ENCODE peak calls at places on chromosomes 16 and 17, in five cellular contexts. One of them, this sample, is unnamed.

GRCh38 chr16:10918294-10919002 is 23.8 kb downstream of the DEXI start:
- DNase-seq in effector CD4-positive, alpha-beta T cell: peak
- DNase-seq in stimulated activated CD4-positive, alpha-beta T cell treated with anti-CD3 and anti-CD28 coated beads, Interleukin-1b, Interleukin-23, amount 100 ng/mL, for 1 hour: peak
- DNase-seq in mucosa of descending colon: peak
- DNase-seq in EL: peak
- DNase-seq in this sample: peak

GRCh38 chr16:4261557-4262172 is 11.2 kb downstream of the TFAP4 start:
- DNase-seq in effector CD4-positive, alpha-beta T cell: no peak
- DNase-seq in stimulated activated CD4-positive, alpha-beta T cell treated with anti-CD3 and anti-CD28 coated beads, Interleukin-1b, Interleukin-23, amount 100 ng/mL, for 1 hour: peak
- DNase-seq in mucosa of descending colon: peak
- DNase-seq in EL: no peak
- DNase-seq in this sample: peak

GRCh38 chr17:32187276-32187675 is 45.0 kb downstream of the RHOT1 start:
- DNase-seq in effector CD4-positive, alpha-beta T cell: no peak
- DNase-seq in stimulated activated CD4-positive, alpha-beta T cell treated with anti-CD3 and anti-CD28 coated beads, Interleukin-1b, Interleukin-23, amount 100 ng/mL, for 1 hour: no peak
- DNase-seq in mucosa of descending colon: no peak
- DNase-seq in EL: no peak
- DNase-seq in this sample: no peak

GRCh38 chr16:78993342-78993741 is 607.2 kb downstream of the MAF start:
- DNase-seq in effector CD4-positive, alpha-beta T cell: no peak
- DNase-seq in stimulated activated CD4-positive, alpha-beta T cell treated with anti-CD3 and anti-CD28 coated beads, Interleukin-1b, Interleukin-23, amount 100 ng/mL, for 1 hour: no peak
- DNase-seq in mucosa of descending colon: no peak
- DNase-seq in EL: no peak
- DNase-seq in this sample: no peak

GRCh38 chr17:40473573-40474365 is 27.7 kb downstream of the TNS4 start:
- DNase-seq in effector CD4-positive, alpha-beta T cell: no peak
- DNase-seq in stimulated activated CD4-positive, alpha-beta T cell treated with anti-CD3 and anti-CD28 coated beads, Interleukin-1b, Interleukin-23, amount 100 ng/mL, for 1 hour: no peak
- DNase-seq in mucosa of descending colon: peak
- DNase-seq in EL: no peak
- DNase-seq in this sample: no peak

GRCh38 chr17:82239926-82240505 is 11.2 kb downstream of the SLC16A3 start:
- DNase-seq in effector CD4-positive, alpha-beta T cell: no peak
- DNase-seq in stimulated activated CD4-positive, alpha-beta T cell treated with anti-CD3 and anti-CD28 coated beads, Interleukin-1b, Interleukin-23, amount 100 ng/mL, for 1 hour: no peak
- DNase-seq in mucosa of descending colon: peak
- DNase-seq in EL: no peak
- DNase-seq in this sample: no peak

GRCh38 chr17:62704381-62704971 is 77.0 kb downstream of the MRC2 start:
- DNase-seq in effector CD4-positive, alpha-beta T cell: no peak
- DNase-seq in stimulated activated CD4-positive, alpha-beta T cell treated with anti-CD3 and anti-CD28 coated beads, Interleukin-1b, Interleukin-23, amount 100 ng/mL, for 1 hour: no peak
- DNase-seq in mucosa of descending colon: peak
- DNase-seq in EL: peak
- DNase-seq in this sample: peak

GRCh38 chr17:3740611-3741073 is 16.9 kb downstream of the HASPIN start:
- DNase-seq in effector CD4-positive, alpha-beta T cell: no peak
- DNase-seq in stimulated activated CD4-positive, alpha-beta T cell treated with anti-CD3 and anti-CD28 coated beads, Interleukin-1b, Interleukin-23, amount 100 ng/mL, for 1 hour: no peak
- DNase-seq in mucosa of descending colon: no peak
- DNase-seq in EL: no peak
- DNase-seq in this sample: no peak

GRCh38 chr16:71360378-71360777 is 1.9 kb downstream of the CALB2 start:
- DNase-seq in effector CD4-positive, alpha-beta T cell: no peak
- DNase-seq in stimulated activated CD4-positive, alpha-beta T cell treated with anti-CD3 and anti-CD28 coated beads, Interleukin-1b, Interleukin-23, amount 100 ng/mL, for 1 hour: no peak
- DNase-seq in mucosa of descending colon: no peak
- DNase-seq in EL: peak
- DNase-seq in this sample: no peak

GRCh38 chr16:15961060-15961511 is 11.7 kb downstream of the ABCC1 start:
- DNase-seq in effector CD4-positive, alpha-beta T cell: peak
- DNase-seq in stimulated activated CD4-positive, alpha-beta T cell treated with anti-CD3 and anti-CD28 coated beads, Interleukin-1b, Interleukin-23, amount 100 ng/mL, for 1 hour: no peak
- DNase-seq in mucosa of descending colon: no peak
- DNase-seq in EL: no peak
- DNase-seq in this sample: no peak

GRCh38 chr17:64230551-64231408 is 32.3 kb downstream of the TEX2 start:
- DNase-seq in effector CD4-positive, alpha-beta T cell: no peak
- DNase-seq in stimulated activated CD4-positive, alpha-beta T cell treated with anti-CD3 and anti-CD28 coated beads, Interleukin-1b, Interleukin-23, amount 100 ng/mL, for 1 hour: no peak
- DNase-seq in mucosa of descending colon: no peak
- DNase-seq in EL: peak
- DNase-seq in this sample: no peak

GRCh38 chr16:88650749-88651275 is at the start of gene CYBA:
- DNase-seq in effector CD4-positive, alpha-beta T cell: peak
- DNase-seq in stimulated activated CD4-positive, alpha-beta T cell treated with anti-CD3 and anti-CD28 coated beads, Interleukin-1b, Interleukin-23, amount 100 ng/mL, for 1 hour: peak
- DNase-seq in mucosa of descending colon: peak
- DNase-seq in EL: peak
- DNase-seq in this sample: peak

GRCh38 chr17:44872131-44872768 is 24.6 kb downstream of the HIGD1B start:
- DNase-seq in effector CD4-positive, alpha-beta T cell: no peak
- DNase-seq in stimulated activated CD4-positive, alpha-beta T cell treated with anti-CD3 and anti-CD28 coated beads, Interleukin-1b, Interleukin-23, amount 100 ng/mL, for 1 hour: no peak
- DNase-seq in mucosa of descending colon: no peak
- DNase-seq in EL: no peak
- DNase-seq in this sample: no peak

GRCh38 chr16:87003414-87003755 is 313.8 kb downstream of the C16orf95 start:
- DNase-seq in effector CD4-positive, alpha-beta T cell: no peak
- DNase-seq in stimulated activated CD4-positive, alpha-beta T cell treated with anti-CD3 and anti-CD28 coated beads, Interleukin-1b, Interleukin-23, amount 100 ng/mL, for 1 hour: no peak
- DNase-seq in mucosa of descending colon: no peak
- DNase-seq in EL: no peak
- DNase-seq in this sample: no peak

GRCh38 chr16:87380403-87380802 is 3.2 kb downstream of the FBXO31 start:
- DNase-seq in effector CD4-positive, alpha-beta T cell: no peak
- DNase-seq in stimulated activated CD4-positive, alpha-beta T cell treated with anti-CD3 and anti-CD28 coated beads, Interleukin-1b, Interleukin-23, amount 100 ng/mL, for 1 hour: no peak
- DNase-seq in mucosa of descending colon: no peak
- DNase-seq in EL: no peak
- DNase-seq in this sample: no peak

GRCh38 chr17:73592531-73592961 is 51.7 kb downstream of the SDK2 start:
- DNase-seq in effector CD4-positive, alpha-beta T cell: no peak
- DNase-seq in stimulated activated CD4-positive, alpha-beta T cell treated with anti-CD3 and anti-CD28 coated beads, Interleukin-1b, Interleukin-23, amount 100 ng/mL, for 1 hour: no peak
- DNase-seq in mucosa of descending colon: no peak
- DNase-seq in EL: no peak
- DNase-seq in this sample: no peak

GRCh38 chr17:56142325-56142724 is 10.9 kb upstream of the ANKFN1 start:
- DNase-seq in effector CD4-positive, alpha-beta T cell: no peak
- DNase-seq in stimulated activated CD4-positive, alpha-beta T cell treated with anti-CD3 and anti-CD28 coated beads, Interleukin-1b, Interleukin-23, amount 100 ng/mL, for 1 hour: no peak
- DNase-seq in mucosa of descending colon: no peak
- DNase-seq in EL: peak
- DNase-seq in this sample: no peak

GRCh38 chr17:14506364-14506763 is 205.5 kb downstream of the HS3ST3B1 start:
- DNase-seq in effector CD4-positive, alpha-beta T cell: no peak
- DNase-seq in stimulated activated CD4-positive, alpha-beta T cell treated with anti-CD3 and anti-CD28 coated beads, Interleukin-1b, Interleukin-23, amount 100 ng/mL, for 1 hour: no peak
- DNase-seq in mucosa of descending colon: no peak
- DNase-seq in EL: no peak
- DNase-seq in this sample: no peak

GRCh38 chr17:20284575-20284974 is 182.8 kb downstream of the LGALS9B start:
- DNase-seq in effector CD4-positive, alpha-beta T cell: no peak
- DNase-seq in stimulated activated CD4-positive, alpha-beta T cell treated with anti-CD3 and anti-CD28 coated beads, Interleukin-1b, Interleukin-23, amount 100 ng/mL, for 1 hour: no peak
- DNase-seq in mucosa of descending colon: no peak
- DNase-seq in EL: no peak
- DNase-seq in this sample: no peak

GRCh38 chr17:5888811-5889210 is 181.4 kb upstream of the WSCD1 start:
- DNase-seq in effector CD4-positive, alpha-beta T cell: no peak
- DNase-seq in stimulated activated CD4-positive, alpha-beta T cell treated with anti-CD3 and anti-CD28 coated beads, Interleukin-1b, Interleukin-23, amount 100 ng/mL, for 1 hour: no peak
- DNase-seq in mucosa of descending colon: no peak
- DNase-seq in EL: no peak
- DNase-seq in this sample: no peak

GRCh38 chr16:88476203-88476602 is 23.1 kb downstream of the ZFPM1 start:
- DNase-seq in effector CD4-positive, alpha-beta T cell: no peak
- DNase-seq in stimulated activated CD4-positive, alpha-beta T cell treated with anti-CD3 and anti-CD28 coated beads, Interleukin-1b, Interleukin-23, amount 100 ng/mL, for 1 hour: no peak
- DNase-seq in mucosa of descending colon: no peak
- DNase-seq in EL: no peak
- DNase-seq in this sample: no peak

GRCh38 chr16:29815032-29815721 is 775 bp upstream of the PAGR1 start:
- DNase-seq in effector CD4-positive, alpha-beta T cell: peak
- DNase-seq in stimulated activated CD4-positive, alpha-beta T cell treated with anti-CD3 and anti-CD28 coated beads, Interleukin-1b, Interleukin-23, amount 100 ng/mL, for 1 hour: no peak
- DNase-seq in mucosa of descending colon: peak
- DNase-seq in EL: peak
- DNase-seq in this sample: peak